ENCODE peak calls at places on chromosomes 16 and 17, in eight cellular contexts. K is tibial artery, G is IMR-90, X is H9, L is pancreas, Q is AG04449, R is esophagus squamous epithelium, V is fibroblast of lung. O is an unnamed sample.

GRCh38 chr17:51454456-51454978 is 194.2 kb downstream of the UTP18 start:
- DNase-seq in K (no peak), X (no peak), V (no peak), L (no peak), Q (no peak), G (no peak), R (no peak), O (no peak)

GRCh38 chr16:54436342-54436741 is 149.8 kb upstream of the IRX3 start:
- DNase-seq in K (no peak), V (no peak), G (no peak), R (no peak), Q (no peak), X (no peak), L (no peak), O (no peak)

GRCh38 chr17:32913593-32913992 is 14.4 kb upstream of the TMEM98 start:
- DNase-seq in V (no peak), L (no peak), X (no peak), Q (no peak), R (no peak), K (no peak), G (no peak), O (no peak)

GRCh38 chr17:2181206-2181983 is 122.2 kb downstream of the SMG6 start:
- DNase-seq in Q (peak), V (peak), K (peak), L (no peak), G (peak), X (no peak), R (no peak), O (peak)

GRCh38 chr17:1627987-1628855 is at the start of gene SLC43A2:
- DNase-seq in X (peak), Q (no peak), R (no peak), K (peak), L (peak), G (peak), V (peak), O (peak)

GRCh38 chr16:58264961-58265479 is 29.8 kb downstream of the PRSS54 start:
- DNase-seq in R (no peak), K (no peak), V (peak), Q (peak), X (no peak), G (peak), L (no peak), O (no peak)

GRCh38 chr17:38431343-38432145 is 3.3 kb downstream of the ARHGAP23 start:
- DNase-seq in R (no peak), G (no peak), V (no peak), L (no peak), X (no peak), Q (no peak), K (no peak), O (no peak)

GRCh38 chr16:50828164-50828702 is 86.3 kb downstream of the CYLD start:
- DNase-seq in V (no peak), G (no peak), R (no peak), Q (no peak), K (no peak), X (no peak), L (no peak), O (no peak)

GRCh38 chr16:19542138-19542821 is 13.2 kb upstream of the VPS35L start:
- DNase-seq in K (no peak), G (no peak), R (no peak), X (no peak), L (no peak), V (no peak), Q (no peak), O (no peak)

GRCh38 chr16:66511615-66512500 is 38.1 kb downstream of the TK2 start:
- DNase-seq in Q (no peak), V (peak), R (no peak), G (peak), K (no peak), L (no peak), X (peak), O (no peak)

GRCh38 chr16:47979783-47980182 is 176.0 kb downstream of the ABCC12 start:
- DNase-seq in L (no peak), K (no peak), V (no peak), Q (no peak), X (no peak), R (no peak), G (no peak), O (no peak)

GRCh38 chr16:6193718-6194117 is 1096.1 kb upstream of the EEF2KMT start:
- DNase-seq in G (no peak), L (no peak), R (no peak), Q (no peak), X (peak), V (peak), K (no peak), O (no peak)

GRCh38 chr16:50519001-50519400 is 29.2 kb upstream of the NKD1 start:
- DNase-seq in Q (no peak), G (no peak), R (no peak), V (no peak), X (peak), K (no peak), L (no peak), O (peak)

GRCh38 chr16:31216552-31217530 is at the start of gene PYDC1:
- DNase-seq in G (no peak), R (no peak), X (peak), L (no peak), Q (no peak), V (no peak), K (no peak), O (no peak)

GRCh38 chr16:84312783-84313382 is 18.2 kb downstream of the WFDC1 start:
- DNase-seq in G (no peak), Q (no peak), R (no peak), L (no peak), V (no peak), K (no peak), X (peak), O (no peak)

GRCh38 chr17:50425682-50426471 is at the start of gene ACSF2:
- DNase-seq in V (peak), X (peak), K (peak), Q (no peak), R (peak), L (peak), G (peak), O (peak)

GRCh38 chr17:3678821-3679175 is 10.2 kb downstream of the EMC6 start:
- DNase-seq in V (no peak), K (no peak), G (no peak), Q (no peak), X (no peak), R (no peak), L (no peak), O (no peak)

GRCh38 chr17:14050616-14051015 is 18.7 kb upstream of the COX10 start:
- DNase-seq in R (no peak), G (no peak), X (no peak), L (no peak), Q (no peak), V (no peak), K (no peak), O (no peak)

GRCh38 chr17:19016297-19016696 is 11.7 kb upstream of the FAM83G start:
- DNase-seq in X (no peak), R (no peak), L (no peak), G (no peak), Q (no peak), K (no peak), V (no peak), O (no peak)

GRCh38 chr17:20156196-20157077 is 147.3 kb downstream of the SPECC1 start:
- DNase-seq in Q (no peak), R (no peak), K (no peak), L (peak), V (peak), G (peak), X (no peak), O (peak)

GRCh38 chr16:88703486-88704309 is 2.5 kb downstream of the RNF166 start:
- DNase-seq in Q (no peak), X (no peak), G (no peak), K (no peak), V (peak), R (no peak), L (no peak), O (no peak)

GRCh38 chr17:79029327-79030009 is 5.5 kb downstream of the C1QTNF1 start:
- DNase-seq in G (no peak), K (peak), R (no peak), V (no peak), Q (no peak), L (no peak), X (no peak), O (no peak)

GRCh38 chr17:27514595-27515413 is 58.6 kb downstream of the KSR1 start:
- DNase-seq in V (no peak), K (no peak), G (no peak), Q (no peak), R (no peak), L (no peak), X (no peak), O (no peak)

GRCh38 chr16:21523411-21524067 is 75.8 kb upstream of the METTL9 start:
- DNase-seq in K (no peak), G (no peak), L (no peak), R (no peak), Q (no peak), X (no peak), V (no peak), O (no peak)

GRCh38 chr17:48459070-48459469 is 29.1 kb upstream of the SKAP1 start:
- DNase-seq in Q (no peak), X (no peak), L (no peak), K (no peak), G (no peak), R (no peak), V (no peak), O (no peak)

GRCh38 chr16:15832241-15832640 is 24.6 kb downstream of the MYH11 start:
- DNase-seq in L (no peak), K (no peak), G (no peak), V (no peak), R (no peak), Q (no peak), X (no peak), O (no peak)
- TF ChIP-seq CTCF in L (no peak), K (no peak), G (no peak), V (no peak), R (no peak), Q (no peak), X (no peak), O (no peak)

DNA sequence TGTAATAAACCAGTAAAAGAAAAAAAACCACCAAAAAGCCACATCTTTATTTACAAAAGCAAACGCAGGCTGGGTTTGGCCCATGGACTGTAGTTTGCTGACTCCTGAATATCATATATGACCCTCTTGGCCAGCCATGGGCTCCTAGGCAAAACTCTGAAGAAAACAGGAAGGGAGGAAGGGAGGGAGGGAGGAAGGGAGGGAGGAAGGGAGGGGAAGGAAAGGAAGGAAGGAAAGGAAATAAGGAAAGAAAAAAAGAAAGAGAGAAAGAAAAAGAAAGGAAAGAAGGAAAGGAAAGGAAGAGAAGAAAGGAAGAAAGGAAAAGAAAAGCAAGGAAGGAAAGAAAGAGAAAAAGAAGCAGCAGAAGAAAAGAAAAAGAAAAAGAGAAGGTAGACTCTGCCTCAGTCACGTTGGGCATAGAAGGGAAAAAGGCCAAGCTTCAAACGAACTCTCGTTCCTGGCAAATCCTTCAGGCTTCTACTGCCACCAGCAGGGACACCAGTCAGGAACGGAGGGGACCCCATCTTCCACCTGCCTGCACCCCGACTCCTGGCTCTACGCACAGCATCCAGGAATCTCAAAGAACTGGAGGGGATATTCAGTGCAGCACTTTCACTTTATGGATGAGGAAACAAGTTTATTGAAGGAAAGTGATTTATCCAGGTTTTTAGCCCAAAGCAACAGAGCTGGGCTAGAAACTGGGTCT is 22.1 kb downstream of the CDC42EP4 start:
- DNase-seq in G (no peak), R (no peak), Q (no peak), L (no peak), X (no peak), V (no peak), K (no peak), O (no peak)
- TF ChIP-seq CTCF in G (no peak), R (no peak), Q (no peak), L (no peak), X (no peak), V (no peak), K (no peak), O (no peak)

DNA sequence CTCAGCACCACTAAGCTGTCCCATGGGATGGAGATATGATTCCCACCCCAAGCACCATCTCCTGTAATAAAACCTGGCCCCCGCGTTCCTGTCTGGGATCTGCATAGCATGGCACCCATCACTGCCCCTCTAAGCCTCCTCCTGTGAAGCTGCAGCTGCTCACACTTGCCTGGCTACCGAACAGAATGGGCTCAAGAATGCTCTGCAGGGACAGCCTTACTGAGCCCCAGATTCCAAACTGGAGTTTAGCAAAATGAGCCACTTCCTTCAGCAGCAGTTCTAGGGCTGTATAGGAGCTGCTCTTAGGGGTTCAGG is 256.1 kb downstream of the CPPED1 start:
- DNase-seq in R (no peak), V (no peak), Q (no peak), G (no peak), K (no peak), L (no peak), X (no peak), O (no peak)
- TF ChIP-seq CTCF in R (no peak), V (no peak), Q (no peak), G (no peak), K (no peak), L (no peak), X (no peak), O (no peak)

GRCh38 chr17:44564429-44564828 is 7.1 kb downstream of the FZD2 start:
- DNase-seq in X (no peak), G (no peak), Q (no peak), K (no peak), L (no peak), V (no peak), R (no peak), O (no peak)

GRCh38 chr17:44568311-44568710 is 11.0 kb downstream of the FZD2 start:
- DNase-seq in G (no peak), X (no peak), Q (no peak), K (no peak), R (no peak), V (no peak), L (no peak), O (no peak)

GRCh38 chr17:44569459-44569858 is 12.2 kb downstream of the FZD2 start:
- DNase-seq in V (no peak), Q (no peak), X (peak), L (no peak), K (no peak), R (no peak), G (no peak), O (no peak)

GRCh38 chr17:44561237-44561623 is 3.9 kb downstream of the FZD2 start:
- DNase-seq in G (no peak), V (no peak), R (no peak), X (no peak), L (no peak), Q (no peak), K (no peak), O (no peak)

DNA sequence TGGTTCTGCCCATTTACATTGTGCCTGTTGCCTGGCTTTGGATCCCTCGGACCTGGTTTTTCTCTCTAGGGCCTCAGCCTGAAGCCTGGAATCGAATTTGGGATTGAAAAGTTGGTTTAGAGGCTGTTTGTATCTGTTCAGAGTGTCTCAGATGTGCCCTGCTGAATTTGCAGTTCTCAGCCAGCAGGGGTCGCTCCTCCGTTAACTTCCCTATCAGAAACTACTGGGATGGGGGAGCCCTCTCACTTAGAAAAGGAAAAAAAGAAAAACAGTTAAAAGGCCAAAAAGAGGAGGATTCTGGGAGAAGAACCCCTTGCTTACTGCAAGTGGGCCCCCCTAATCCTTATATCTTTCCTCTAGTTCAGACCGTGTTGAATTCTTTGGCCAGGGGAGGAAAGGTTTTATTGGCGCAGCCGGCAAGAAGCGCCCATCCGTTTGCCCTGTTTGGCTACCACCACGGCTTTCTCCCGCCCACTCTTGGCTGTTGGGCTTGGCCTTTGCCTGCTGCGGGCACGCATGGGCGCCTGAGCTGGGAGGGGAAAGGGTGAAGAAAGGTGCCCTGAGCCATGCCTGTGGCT is 8.7 kb downstream of the FZD2 start:
- DNase-seq in K (no peak), L (no peak), X (peak), Q (no peak), G (no peak), V (no peak), R (no peak), O (no peak)
- TF ChIP-seq CTCF in K (no peak), L (no peak), X (peak), Q (peak), G (peak), V (peak), R (no peak), O (no peak)

O was measured in ascending aorta.